ENCODE peak calls at places on chromosomes 4 and X, in nine cellular contexts. V is brain microvascular endothelial cell; B is aorta; M is HFFc6; L is cardiac fibroblast; T is pancreas; X is activated naive CD8-positive, alpha-beta T cell treated with anti-CD3 and anti-CD28 coated beads, Interleukin-2, amount 10 ng/mL, durations not matched to agents 7 days and 5 days; P is astrocyte of the spinal cord; G is HTR-8/SVneo. J is an unnamed sample.

GRCh38 chrX:42246814-42247213 is 323.5 kb upstream of the CASK start:
- DNase-seq in G (no peak), L (peak; percentile 46), X (no peak), M (no peak), B (no peak), V (no peak), P (no peak), T (no peak), J (no peak)

GRCh38 chr4:45131020-45131419 is 404.7 kb upstream of the GNPDA2 start:
- DNase-seq in L (no peak), M (no peak), P (no peak), X (no peak), B (no peak), G (no peak), V (no peak), T (no peak), J (no peak)

GRCh38 chrX:41600266-41600665 is 88.5 kb upstream of the GPR34 start:
- DNase-seq in T (no peak), B (no peak), V (peak; percentile 52), L (peak; percentile 62), P (peak; percentile 59), G (peak; percentile 22), M (peak; percentile 50), X (no peak), J (peak; percentile 80)

GRCh38 chr4:128757712-128758111 is 51.8 kb upstream of the JADE1 start:
- DNase-seq in G (no peak), M (no peak), L (no peak), B (no peak), P (no peak), X (no peak), T (peak; percentile 48), V (no peak), J (no peak)

GRCh38 chr4:6592804-6593563 is 18.0 kb downstream of the MAN2B2 start:
- DNase-seq in B (no peak), P (no peak), M (no peak), V (no peak), T (no peak), G (no peak), X (no peak), L (no peak), J (no peak)

GRCh38 chr4:40253906-40254305 is 57.1 kb downstream of the RHOH start:
- DNase-seq in G (no peak), X (no peak), P (no peak), M (no peak), V (no peak), B (no peak), L (no peak), T (no peak), J (no peak)

GRCh38 chrX:11836284-11836683 is 78.2 kb downstream of the MSL3 start:
- DNase-seq in V (no peak), L (no peak), T (no peak), M (no peak), X (no peak), P (no peak), B (no peak), G (no peak), J (no peak)

GRCh38 chr4:2175990-2176698 is 65.8 kb downstream of the HAUS3 start:
- DNase-seq in G (no peak), B (no peak), M (no peak), L (no peak), V (no peak), X (no peak), P (no peak), T (no peak), J (no peak)

GRCh38 chr4:145154573-145154972 is 25.8 kb downstream of the OTUD4 start:
- DNase-seq in X (no peak), P (peak; percentile 30), L (peak; percentile 59), V (peak; percentile 38), B (no peak), G (no peak), T (no peak), M (peak; percentile 30), J (no peak)

GRCh38 chr4:184267673-184268573 is 50.2 kb upstream of the ENPP6 start:
- DNase-seq in X (peak; percentile 72), G (peak; percentile 63), B (no peak), P (peak; percentile 89), M (peak; percentile 96), T (no peak), L (peak; percentile 89), V (peak; percentile 76), J (peak; percentile 67)

J was measured in RCC 7860.